ENCODE peak calls at places on chromosomes 13 and 19, in four cellular contexts. C, U, S and W are unnamed samples.

GRCh38 chr19:1767464-1767933 is 14.2 kb downstream of the ONECUT3 start:
- DNase-seq in C (peak; percentile 61), U (no peak), S (peak; percentile 43), W (no peak)

GRCh38 chr13:46489586-46490023 is 63.4 kb upstream of the LRCH1 start:
- DNase-seq in C (no peak), U (peak; percentile 78), S (no peak), W (peak; percentile 80)

GRCh38 chr19:29491995-29492577 is 33.7 kb upstream of the VSTM2B start:
- DNase-seq in C (no peak), U (no peak), S (no peak), W (no peak)

GRCh38 chr19:21482863-21483276 is 22.5 kb upstream of the ZNF429 start:
- DNase-seq in C (peak; percentile 68), U (no peak), S (peak; percentile 13), W (no peak)

GRCh38 chr13:113648218-113648615 is 9.8 kb downstream of the ATP4B start:
- DNase-seq in C (no peak), U (no peak), S (no peak), W (no peak)

GRCh38 chr19:34365463-34366401 is 736 bp downstream of the GPI start:
- DNase-seq in C (no peak), U (no peak), S (no peak), W (no peak)

GRCh38 chr19:19866599-19867248 is 1.0 kb downstream of the ZNF253 start:
- DNase-seq in C (peak; percentile 54), U (no peak), S (peak; percentile 36), W (no peak)

GRCh38 chr13:113238542-113238941 is 29.1 kb downstream of the CUL4A start:
- DNase-seq in C (no peak), U (no peak), S (no peak), W (no peak)

GRCh38 chr19:45130888-45131615 is 29.7 kb downstream of the NKPD1 start:
- DNase-seq in C (no peak), U (no peak), S (no peak), W (no peak)

GRCh38 chr13:102128216-102128800 is 273.5 kb downstream of the FGF14 start:
- DNase-seq in C (no peak), U (peak; percentile 46), S (no peak), W (no peak)

GRCh38 chr19:23378948-23379347 is 16.3 kb downstream of the ZNF91 start:
- DNase-seq in C (no peak), U (no peak), S (no peak), W (no peak)

GRCh38 chr19:4911786-4912672 is 2.7 kb downstream of the UHRF1 start:
- DNase-seq in C (peak; percentile 73), U (peak; percentile 100), S (peak; percentile 72), W (peak; percentile 99)

GRCh38 chr13:41821195-41821594 is 139.7 kb downstream of the VWA8 start:
- DNase-seq in C (no peak), U (no peak), S (no peak), W (no peak)

GRCh38 chr13:88063741-88064140 is 392.6 kb downstream of the SLITRK5 start:
- DNase-seq in C (no peak), U (no peak), S (no peak), W (no peak)

GRCh38 chr19:58387338-58388174 is 487 bp downstream of the RPS5 start:
- DNase-seq in C (no peak), U (no peak), S (no peak), W (no peak)

GRCh38 chr13:20779405-20779804 is 5.6 kb upstream of the EEF1AKMT1 start:
- DNase-seq in C (no peak), U (no peak), S (no peak), W (no peak)

GRCh38 chr19:6580313-6580712 is 10.6 kb downstream of the CD70 start:
- DNase-seq in C (no peak), U (peak; percentile 68), S (no peak), W (no peak)

GRCh38 chr19:2167896-2168618 is 4.3 kb downstream of the DOT1L start:
- DNase-seq in C (no peak), U (no peak), S (peak; percentile 21), W (no peak)

GRCh38 chr19:40163541-40164129 is 27.6 kb upstream of the MAP3K10 start:
- DNase-seq in C (no peak), U (no peak), S (no peak), W (no peak)

GRCh38 chr19:5809053-5809452 is 4.2 kb downstream of the NRTN start:
- DNase-seq in C (no peak), U (no peak), S (no peak), W (no peak)

GRCh38 chr13:65911546-65912193 is 1318.5 kb downstream of the PCDH9 start:
- DNase-seq in C (no peak), U (no peak), S (no peak), W (no peak)

GRCh38 chr13:64934569-64935362 is 2295.4 kb downstream of the PCDH9 start:
- DNase-seq in C (no peak), U (no peak), S (no peak), W (no peak)

GRCh38 chr19:1353144-1353543 is 30.6 kb upstream of the NDUFS7 start:
- DNase-seq in C (no peak), U (no peak), S (no peak), W (no peak)

GRCh38 chr19:31955061-31955460 is 390.3 kb upstream of the ZNF507 start:
- DNase-seq in C (no peak), U (no peak), S (no peak), W (no peak)

GRCh38 chr13:98454389-98454881 is 122.5 kb downstream of the STK24 start:
- DNase-seq in C (no peak), U (peak; percentile 60), S (no peak), W (peak; percentile 95)